ENCODE peak calls at places on chromosomes 12 and 14, in seven cellular contexts. One of them, this sample, is unnamed.

GRCh38 chr12:5433840-5434646 is 2.1 kb downstream of the NTF3 start:
- DNase-seq in endothelial cell: no peak
- DNase-seq in Ammon's horn: no peak
- DNase-seq in ovary: no peak
- DNase-seq in NCI-H2081: no peak
- DNase-seq in NCI-H2171: no peak
- DNase-seq in M059J: no peak
- DNase-seq in this sample: no peak

GRCh38 chr14:92322516-92322915 is 449 bp upstream of the SLC24A4 start:
- DNase-seq in endothelial cell: no peak
- DNase-seq in Ammon's horn: no peak
- DNase-seq in ovary: no peak
- DNase-seq in NCI-H2081: no peak
- DNase-seq in NCI-H2171: no peak
- DNase-seq in M059J: no peak
- DNase-seq in this sample: no peak

GRCh38 chr12:120737557-120738251 is 12.1 kb downstream of the ACADS start:
- DNase-seq in endothelial cell: peak
- DNase-seq in Ammon's horn: no peak
- DNase-seq in ovary: no peak
- DNase-seq in NCI-H2081: no peak
- DNase-seq in NCI-H2171: no peak
- DNase-seq in M059J: no peak
- DNase-seq in this sample: no peak

GRCh38 chr12:16573652-16574077 is 32.3 kb downstream of the LMO3 start:
- DNase-seq in endothelial cell: no peak
- DNase-seq in Ammon's horn: no peak
- DNase-seq in ovary: no peak
- DNase-seq in NCI-H2081: no peak
- DNase-seq in NCI-H2171: peak
- DNase-seq in M059J: no peak
- DNase-seq in this sample: no peak

GRCh38 chr14:69605761-69606160 is 5.6 kb upstream of the SUSD6 start:
- DNase-seq in endothelial cell: no peak
- DNase-seq in Ammon's horn: no peak
- DNase-seq in ovary: no peak
- DNase-seq in NCI-H2081: no peak
- DNase-seq in NCI-H2171: no peak
- DNase-seq in M059J: no peak
- DNase-seq in this sample: no peak

GRCh38 chr12:25054783-25055144 is 105.9 kb upstream of the BCAT1 start:
- DNase-seq in endothelial cell: no peak
- DNase-seq in Ammon's horn: no peak
- DNase-seq in ovary: no peak
- DNase-seq in NCI-H2081: no peak
- DNase-seq in NCI-H2171: no peak
- DNase-seq in M059J: no peak
- DNase-seq in this sample: no peak

GRCh38 chr12:105922670-105923102 is 216.1 kb downstream of the NUAK1 start:
- DNase-seq in endothelial cell: no peak
- DNase-seq in Ammon's horn: no peak
- DNase-seq in ovary: no peak
- DNase-seq in NCI-H2081: no peak
- DNase-seq in NCI-H2171: no peak
- DNase-seq in M059J: peak
- DNase-seq in this sample: no peak

GRCh38 chr12:66301944-66302826 is at the start of gene HELB:
- DNase-seq in endothelial cell: peak
- DNase-seq in Ammon's horn: peak
- DNase-seq in ovary: peak
- DNase-seq in NCI-H2081: peak
- DNase-seq in NCI-H2171: peak
- DNase-seq in M059J: peak
- DNase-seq in this sample: peak

GRCh38 chr14:75566321-75566720 is 12.1 kb upstream of the FLVCR2 start:
- DNase-seq in endothelial cell: no peak
- DNase-seq in Ammon's horn: no peak
- DNase-seq in ovary: no peak
- DNase-seq in NCI-H2081: no peak
- DNase-seq in NCI-H2171: no peak
- DNase-seq in M059J: peak
- DNase-seq in this sample: no peak

GRCh38 chr12:95218852-95219171 is 1.2 kb downstream of the VEZT start:
- DNase-seq in endothelial cell: peak
- DNase-seq in Ammon's horn: peak
- DNase-seq in ovary: no peak
- DNase-seq in NCI-H2081: peak
- DNase-seq in NCI-H2171: peak
- DNase-seq in M059J: peak
- DNase-seq in this sample: peak

GRCh38 chr14:79256311-79256879 is 954.9 kb downstream of the DIO2 start:
- DNase-seq in endothelial cell: no peak
- DNase-seq in Ammon's horn: no peak
- DNase-seq in ovary: no peak
- DNase-seq in NCI-H2081: peak
- DNase-seq in NCI-H2171: no peak
- DNase-seq in M059J: no peak
- DNase-seq in this sample: no peak

GRCh38 chr14:105091335-105092123 is 26.3 kb upstream of the GPR132 start:
- DNase-seq in endothelial cell: no peak
- DNase-seq in Ammon's horn: no peak
- DNase-seq in ovary: peak
- DNase-seq in NCI-H2081: no peak
- DNase-seq in NCI-H2171: peak
- DNase-seq in M059J: peak
- DNase-seq in this sample: no peak

GRCh38 chr12:96236221-96236822 is 42.1 kb downstream of the ELK3 start:
- DNase-seq in endothelial cell: no peak
- DNase-seq in Ammon's horn: no peak
- DNase-seq in ovary: no peak
- DNase-seq in NCI-H2081: no peak
- DNase-seq in NCI-H2171: no peak
- DNase-seq in M059J: peak
- DNase-seq in this sample: no peak

GRCh38 chr12:118979763-118980406 is 1.5 kb upstream of the SRRM4 start:
- DNase-seq in endothelial cell: peak
- DNase-seq in Ammon's horn: peak
- DNase-seq in ovary: no peak
- DNase-seq in NCI-H2081: peak
- DNase-seq in NCI-H2171: peak
- DNase-seq in M059J: peak
- DNase-seq in this sample: peak

GRCh38 chr12:3359478-3359877 is 131.5 kb upstream of the PRMT8 start:
- DNase-seq in endothelial cell: no peak
- DNase-seq in Ammon's horn: no peak
- DNase-seq in ovary: no peak
- DNase-seq in NCI-H2081: no peak
- DNase-seq in NCI-H2171: no peak
- DNase-seq in M059J: no peak
- DNase-seq in this sample: no peak

GRCh38 chr12:97760601-97761000 is 298.0 kb downstream of the RMST start:
- DNase-seq in endothelial cell: no peak
- DNase-seq in Ammon's horn: no peak
- DNase-seq in ovary: no peak
- DNase-seq in NCI-H2081: no peak
- DNase-seq in NCI-H2171: no peak
- DNase-seq in M059J: no peak
- DNase-seq in this sample: no peak

GRCh38 chr12:121826318-121826954 is 22.6 kb downstream of the SETD1B start:
- DNase-seq in endothelial cell: no peak
- DNase-seq in Ammon's horn: no peak
- DNase-seq in ovary: no peak
- DNase-seq in NCI-H2081: no peak
- DNase-seq in NCI-H2171: no peak
- DNase-seq in M059J: no peak
- DNase-seq in this sample: no peak

GRCh38 chr12:58529114-58529665 is 391.1 kb downstream of the LRIG3 start:
- DNase-seq in endothelial cell: no peak
- DNase-seq in Ammon's horn: no peak
- DNase-seq in ovary: no peak
- DNase-seq in NCI-H2081: no peak
- DNase-seq in NCI-H2171: no peak
- DNase-seq in M059J: peak
- DNase-seq in this sample: peak

GRCh38 chr14:99393059-99393655 is 87.5 kb downstream of the SETD3 start:
- DNase-seq in endothelial cell: peak
- DNase-seq in Ammon's horn: no peak
- DNase-seq in ovary: no peak
- DNase-seq in NCI-H2081: no peak
- DNase-seq in NCI-H2171: peak
- DNase-seq in M059J: peak
- DNase-seq in this sample: no peak

GRCh38 chr14:47674546-47675238 is 713 bp downstream of the MDGA2 start:
- DNase-seq in endothelial cell: peak
- DNase-seq in Ammon's horn: peak
- DNase-seq in ovary: no peak
- DNase-seq in NCI-H2081: peak
- DNase-seq in NCI-H2171: no peak
- DNase-seq in M059J: no peak
- DNase-seq in this sample: no peak

GRCh38 chr14:100871234-100872186 is 32.0 kb downstream of the RTL1 start:
- DNase-seq in endothelial cell: no peak
- DNase-seq in Ammon's horn: no peak
- DNase-seq in ovary: no peak
- DNase-seq in NCI-H2081: no peak
- DNase-seq in NCI-H2171: no peak
- DNase-seq in M059J: peak
- DNase-seq in this sample: no peak

GRCh38 chr14:78764240-78764639 is 594.1 kb downstream of the NRXN3 start:
- DNase-seq in endothelial cell: no peak
- DNase-seq in Ammon's horn: no peak
- DNase-seq in ovary: no peak
- DNase-seq in NCI-H2081: no peak
- DNase-seq in NCI-H2171: no peak
- DNase-seq in M059J: peak
- DNase-seq in this sample: no peak

GRCh38 chr12:41936333-41936732 is 208.3 kb downstream of the GXYLT1 start:
- DNase-seq in endothelial cell: no peak
- DNase-seq in Ammon's horn: no peak
- DNase-seq in ovary: no peak
- DNase-seq in NCI-H2081: no peak
- DNase-seq in NCI-H2171: no peak
- DNase-seq in M059J: no peak
- DNase-seq in this sample: no peak